ENCODE peak calls at places on chromosomes 16 and 17, in ten cellular contexts. X, M, Y, E, H, B, R, J, Z and A are unnamed samples.
A peak's percentile ranks its signal among the peaks of the same experiment; 100 is the strongest.

GRCh38 chr17:44917456-44917855 is 2.2 kb upstream of the GFAP start:
- DNase-seq in H (no peak), E (no peak), M (no peak), Y (no peak), R (no peak), X (no peak), B (no peak), Z (no peak), J (no peak), A (no peak)

GRCh38 chr16:53085539-53086450 is 31.0 kb downstream of the CHD9 start:
- DNase-seq in H (no peak), Z (peak; percentile 21), J (no peak), E (no peak), B (no peak), X (no peak), R (no peak), Y (no peak), M (peak; percentile 92), A (no peak)

GRCh38 chr16:47924950-47925349 is 230.8 kb downstream of the ABCC12 start:
- DNase-seq in M (peak; percentile 95), X (no peak), E (no peak), Y (no peak), Z (no peak), R (no peak), J (no peak), B (no peak), H (no peak), A (no peak)

GRCh38 chr17:32277284-32277683 is 11.7 kb downstream of the RHBDL3 start:
- DNase-seq in Z (no peak), M (no peak), J (no peak), X (no peak), H (no peak), R (no peak), Y (no peak), E (no peak), B (no peak), A (no peak)

GRCh38 chr17:79573196-79573929 is 37.5 kb downstream of the RBFOX3 start:
- DNase-seq in M (no peak), Z (no peak), B (no peak), J (no peak), X (no peak), Y (no peak), R (no peak), E (no peak), H (peak; percentile 21), A (peak; percentile 52)

GRCh38 chr17:44916059-44916780 is 920 bp upstream of the GFAP start:
- DNase-seq in H (no peak), Y (no peak), J (no peak), M (peak; percentile 39), B (no peak), R (no peak), E (no peak), X (no peak), Z (no peak), A (no peak)

GRCh38 chr17:49016775-49017463 is 19.7 kb downstream of the IGF2BP1 start:
- DNase-seq in H (peak; percentile 94), Z (peak; percentile 26), E (no peak), J (no peak), M (no peak), X (no peak), B (peak; percentile 13), Y (peak; percentile 88), R (no peak), A (peak; percentile 91)

GRCh38 chr17:49987681-49988441 is 7.2 kb downstream of the DLX3 start:
- DNase-seq in Z (peak; percentile 39), E (no peak), B (no peak), M (peak; percentile 65), J (no peak), Y (peak; percentile 70), H (peak; percentile 32), R (no peak), X (no peak), A (no peak)

GRCh38 chr16:57798267-57798810 is 4.0 kb downstream of the KIFC3 start:
- DNase-seq in M (no peak), H (no peak), B (no peak), J (no peak), E (no peak), Y (no peak), X (no peak), Z (no peak), R (no peak), A (no peak)

GRCh38 chr16:89017956-89018604 is 41.1 kb upstream of the CBFA2T3 start:
- DNase-seq in Z (no peak), Y (no peak), J (no peak), M (no peak), B (no peak), H (no peak), X (no peak), R (no peak), E (no peak), A (no peak)

GRCh38 chr17:43641416-43641815 is 20.3 kb downstream of the MEOX1 start:
- DNase-seq in H (no peak), J (no peak), E (no peak), Y (no peak), R (no peak), B (no peak), X (no peak), M (no peak), Z (no peak), A (no peak)

GRCh38 chr16:56864910-56865309 is at the start of gene SLC12A3:
- DNase-seq in Z (no peak), R (no peak), X (no peak), B (no peak), E (no peak), Y (no peak), J (no peak), M (no peak), H (no peak), A (no peak)

GRCh38 chr17:42475853-42476252 is 17.2 kb downstream of the ATP6V0A1 start:
- DNase-seq in R (no peak), J (no peak), B (no peak), E (no peak), Y (no peak), Z (no peak), H (no peak), X (no peak), M (no peak), A (no peak)

GRCh38 chr17:17055286-17056166 is 13.3 kb downstream of the MPRIP start:
- DNase-seq in J (no peak), X (peak; percentile 71), R (no peak), H (no peak), Z (peak; percentile 81), B (no peak), M (no peak), E (no peak), Y (no peak), A (no peak)

GRCh38 chr16:19210175-19210924 is 42.3 kb downstream of the SYT17 start:
- DNase-seq in R (no peak), X (no peak), Z (no peak), H (no peak), Y (no peak), B (no peak), J (no peak), M (no peak), E (no peak), A (peak; percentile 17)

GRCh38 chr17:32536736-32537646 is 50.2 kb downstream of the CDK5R1 start:
- DNase-seq in B (no peak), E (no peak), Z (no peak), X (peak; percentile 53), M (no peak), H (no peak), J (no peak), R (no peak), Y (no peak), A (no peak)

GRCh38 chr17:78790552-78790951 is 8.5 kb upstream of the CYTH1 start:
- DNase-seq in H (no peak), Z (no peak), Y (no peak), M (no peak), X (no peak), E (no peak), B (no peak), R (no peak), J (no peak), A (no peak)

GRCh38 chr17:1137465-1137894 is 42.3 kb downstream of the ABR start:
- DNase-seq in R (peak; percentile 37), X (no peak), Z (no peak), B (no peak), E (no peak), J (no peak), M (no peak), Y (no peak), H (peak; percentile 83), A (peak; percentile 79)

GRCh38 chr17:56908061-56908542 is 5.7 kb downstream of the TRIM25 start:
- DNase-seq in B (no peak), E (no peak), X (no peak), Z (no peak), R (peak; percentile 64), H (no peak), Y (no peak), M (no peak), J (no peak), A (peak; percentile 53)

GRCh38 chr17:21199311-21199710 is 14.7 kb downstream of the TMEM11 start:
- DNase-seq in Y (no peak), R (no peak), B (no peak), E (no peak), Z (no peak), J (no peak), X (no peak), M (peak; percentile 24), H (no peak), A (no peak)